ENCODE peak calls at places on chromosomes 16 and 17, in four cellular contexts. One of them, this sample, is unnamed.
A peak's percentile ranks its signal among the peaks of the same experiment; 100 is the strongest.

GRCh38 chr17:5931611-5932010 is 138.6 kb upstream of the WSCD1 start:
- DNase-seq in amniotic stem cell: no peak
- DNase-seq in activated CD8-positive, alpha-beta T cell treated with anti-CD3 and anti-CD28 coated beads, Interleukin-2, amount 10 ng/mL, durations not matched to agents 7 days and 5 days: no peak
- DNase-seq in skeletal muscle cell: no peak
- DNase-seq in this sample: no peak

GRCh38 chr16:24041834-24042631 is 206.2 kb downstream of the PRKCB start:
- DNase-seq in amniotic stem cell: peak; percentile 28
- DNase-seq in activated CD8-positive, alpha-beta T cell treated with anti-CD3 and anti-CD28 coated beads, Interleukin-2, amount 10 ng/mL, durations not matched to agents 7 days and 5 days: peak; percentile 86
- DNase-seq in skeletal muscle cell: no peak
- DNase-seq in this sample: peak; percentile 32

GRCh38 chr17:17839792-17840707 is 3.3 kb upstream of the SREBF1 start:
- DNase-seq in amniotic stem cell: peak; percentile 80
- DNase-seq in activated CD8-positive, alpha-beta T cell treated with anti-CD3 and anti-CD28 coated beads, Interleukin-2, amount 10 ng/mL, durations not matched to agents 7 days and 5 days: peak; percentile 84
- DNase-seq in skeletal muscle cell: peak; percentile 70
- DNase-seq in this sample: peak; percentile 33

GRCh38 chr17:42720996-42721583 is 23.8 kb downstream of the EZH1 start:
- DNase-seq in amniotic stem cell: peak; percentile 83
- DNase-seq in activated CD8-positive, alpha-beta T cell treated with anti-CD3 and anti-CD28 coated beads, Interleukin-2, amount 10 ng/mL, durations not matched to agents 7 days and 5 days: peak; percentile 61
- DNase-seq in skeletal muscle cell: peak; percentile 20
- DNase-seq in this sample: peak; percentile 78

GRCh38 chr17:73118876-73119485 is 26.5 kb upstream of the SLC39A11 start:
- DNase-seq in amniotic stem cell: no peak
- DNase-seq in activated CD8-positive, alpha-beta T cell treated with anti-CD3 and anti-CD28 coated beads, Interleukin-2, amount 10 ng/mL, durations not matched to agents 7 days and 5 days: no peak
- DNase-seq in skeletal muscle cell: no peak
- DNase-seq in this sample: no peak

GRCh38 chr16:77736879-77737278 is 14.6 kb downstream of the NUDT7 start:
- DNase-seq in amniotic stem cell: no peak
- DNase-seq in activated CD8-positive, alpha-beta T cell treated with anti-CD3 and anti-CD28 coated beads, Interleukin-2, amount 10 ng/mL, durations not matched to agents 7 days and 5 days: no peak
- DNase-seq in skeletal muscle cell: no peak
- DNase-seq in this sample: peak; percentile 23

GRCh38 chr17:82300228-82300627 is 17.2 kb downstream of the CD7 start:
- DNase-seq in amniotic stem cell: no peak
- DNase-seq in activated CD8-positive, alpha-beta T cell treated with anti-CD3 and anti-CD28 coated beads, Interleukin-2, amount 10 ng/mL, durations not matched to agents 7 days and 5 days: no peak
- DNase-seq in skeletal muscle cell: no peak
- DNase-seq in this sample: no peak

GRCh38 chr17:29572691-29573557 is 4.4 kb downstream of the TP53I13 start:
- DNase-seq in amniotic stem cell: no peak
- DNase-seq in activated CD8-positive, alpha-beta T cell treated with anti-CD3 and anti-CD28 coated beads, Interleukin-2, amount 10 ng/mL, durations not matched to agents 7 days and 5 days: peak; percentile 63
- DNase-seq in skeletal muscle cell: no peak
- DNase-seq in this sample: no peak

GRCh38 chr16:82470506-82471196 is 156.1 kb upstream of the CDH13 start:
- DNase-seq in amniotic stem cell: no peak
- DNase-seq in activated CD8-positive, alpha-beta T cell treated with anti-CD3 and anti-CD28 coated beads, Interleukin-2, amount 10 ng/mL, durations not matched to agents 7 days and 5 days: no peak
- DNase-seq in skeletal muscle cell: no peak
- DNase-seq in this sample: no peak

GRCh38 chr16:86090461-86091170 is 191.7 kb downstream of the IRF8 start:
- DNase-seq in amniotic stem cell: no peak
- DNase-seq in activated CD8-positive, alpha-beta T cell treated with anti-CD3 and anti-CD28 coated beads, Interleukin-2, amount 10 ng/mL, durations not matched to agents 7 days and 5 days: no peak
- DNase-seq in skeletal muscle cell: no peak
- DNase-seq in this sample: no peak

GRCh38 chr17:6543079-6544010 is 13.0 kb downstream of the PITPNM3 start:
- DNase-seq in amniotic stem cell: no peak
- DNase-seq in activated CD8-positive, alpha-beta T cell treated with anti-CD3 and anti-CD28 coated beads, Interleukin-2, amount 10 ng/mL, durations not matched to agents 7 days and 5 days: no peak
- DNase-seq in skeletal muscle cell: no peak
- DNase-seq in this sample: no peak

GRCh38 chr17:8707232-8707590 is 37.4 kb downstream of the CCDC42 start:
- DNase-seq in amniotic stem cell: no peak
- DNase-seq in activated CD8-positive, alpha-beta T cell treated with anti-CD3 and anti-CD28 coated beads, Interleukin-2, amount 10 ng/mL, durations not matched to agents 7 days and 5 days: no peak
- DNase-seq in skeletal muscle cell: no peak
- DNase-seq in this sample: no peak

GRCh38 chr17:6547336-6547735 is 9.0 kb downstream of the PITPNM3 start:
- DNase-seq in amniotic stem cell: no peak
- DNase-seq in activated CD8-positive, alpha-beta T cell treated with anti-CD3 and anti-CD28 coated beads, Interleukin-2, amount 10 ng/mL, durations not matched to agents 7 days and 5 days: no peak
- DNase-seq in skeletal muscle cell: no peak
- DNase-seq in this sample: no peak

GRCh38 chr16:3518983-3519343 is 18.2 kb downstream of the CLUAP1 start:
- DNase-seq in amniotic stem cell: no peak
- DNase-seq in activated CD8-positive, alpha-beta T cell treated with anti-CD3 and anti-CD28 coated beads, Interleukin-2, amount 10 ng/mL, durations not matched to agents 7 days and 5 days: no peak
- DNase-seq in skeletal muscle cell: no peak
- DNase-seq in this sample: no peak

GRCh38 chr16:71895679-71896385 is 501 bp downstream of the IST1 start:
- DNase-seq in amniotic stem cell: no peak
- DNase-seq in activated CD8-positive, alpha-beta T cell treated with anti-CD3 and anti-CD28 coated beads, Interleukin-2, amount 10 ng/mL, durations not matched to agents 7 days and 5 days: no peak
- DNase-seq in skeletal muscle cell: no peak
- DNase-seq in this sample: peak; percentile 26

GRCh38 chr17:59328534-59329095 is 2.8 kb upstream of the YPEL2 start:
- DNase-seq in amniotic stem cell: no peak
- DNase-seq in activated CD8-positive, alpha-beta T cell treated with anti-CD3 and anti-CD28 coated beads, Interleukin-2, amount 10 ng/mL, durations not matched to agents 7 days and 5 days: no peak
- DNase-seq in skeletal muscle cell: no peak
- DNase-seq in this sample: no peak

GRCh38 chr17:1471931-1472727 is 16.1 kb upstream of the CRK start:
- DNase-seq in amniotic stem cell: no peak
- DNase-seq in activated CD8-positive, alpha-beta T cell treated with anti-CD3 and anti-CD28 coated beads, Interleukin-2, amount 10 ng/mL, durations not matched to agents 7 days and 5 days: no peak
- DNase-seq in skeletal muscle cell: no peak
- DNase-seq in this sample: no peak